ENCODE peak calls at places on chromosomes 7 and 10, in seven cellular contexts. H, K, V, I, Q, C and R are unnamed samples.

GRCh38 chr10:5585517-5586222 is 60.9 kb downstream of the CALML3 start:
- DNase-seq in Q (no peak), C (no peak), I (no peak), V (peak; percentile 47), H (no peak), K (peak; percentile 64), R (no peak)

GRCh38 chr7:92667816-92668540 is 77.8 kb upstream of the FAM133B start:
- DNase-seq in H (no peak), C (no peak), K (peak; percentile 30), V (no peak), Q (no peak), I (peak; percentile 83), R (no peak)

GRCh38 chr7:101094791-101095375 is 9.6 kb downstream of the TRIM56 start:
- DNase-seq in V (peak; percentile 62), H (no peak), C (peak; percentile 66), Q (no peak), I (peak; percentile 67), K (no peak), R (no peak)

GRCh38 chr7:148791506-148791905 is 92.6 kb downstream of the EZH2 start:
- DNase-seq in C (no peak), V (no peak), H (no peak), K (no peak), I (no peak), Q (no peak), R (no peak)

GRCh38 chr7:125025620-125026019 is 96.0 kb upstream of the POT1 start:
- DNase-seq in V (no peak), Q (no peak), C (no peak), K (no peak), I (no peak), H (no peak), R (no peak)

GRCh38 chr10:131834152-131834810 is 66.5 kb upstream of the PPP2R2D start:
- DNase-seq in V (no peak), I (no peak), Q (no peak), H (no peak), K (no peak), C (no peak), R (no peak)

GRCh38 chr7:30032310-30033125 is 4.3 kb downstream of the PLEKHA8 start:
- DNase-seq in Q (no peak), V (no peak), K (no peak), C (no peak), I (peak; percentile 82), H (no peak), R (no peak)

GRCh38 chr7:141295367-141295895 is 221.6 kb downstream of the TMEM178B start:
- DNase-seq in V (no peak), H (no peak), Q (no peak), K (no peak), C (no peak), I (no peak), R (no peak)

GRCh38 chr10:79274279-79275104 is 72.8 kb upstream of the PPIF start:
- DNase-seq in Q (peak; percentile 90), C (no peak), H (peak; percentile 71), I (no peak), K (peak; percentile 30), V (no peak), R (peak; percentile 66)

GRCh38 chr10:84140036-84140379 is 699 bp downstream of the GHITM start:
- DNase-seq in Q (peak; percentile 35), C (no peak), I (peak; percentile 31), H (no peak), V (no peak), K (no peak), R (peak; percentile 5)

GRCh38 chr7:94335586-94335985 is 59.1 kb upstream of the COL1A2 start:
- DNase-seq in V (no peak), Q (no peak), I (peak; percentile 37), K (peak; percentile 91), C (no peak), H (no peak), R (no peak)

GRCh38 chr7:149827089-149827981 is 10.8 kb upstream of the ZNF862 start:
- DNase-seq in C (no peak), Q (no peak), I (no peak), H (no peak), V (no peak), K (no peak), R (no peak)

GRCh38 chr10:62268027-62268398 is 631 bp downstream of the RTKN2 start:
- DNase-seq in Q (no peak), C (peak; percentile 47), I (no peak), H (no peak), V (no peak), K (no peak), R (no peak)

GRCh38 chr10:79001082-79001885 is 67.5 kb upstream of the ZMIZ1 start:
- DNase-seq in Q (no peak), V (peak; percentile 51), K (no peak), C (no peak), I (peak; percentile 50), H (no peak), R (no peak)

GRCh38 chr7:80918406-80918805 is 445 bp downstream of the SEMA3C start:
- DNase-seq in I (no peak), Q (no peak), H (no peak), K (no peak), C (peak; percentile 40), V (no peak), R (no peak)

GRCh38 chr10:3780766-3781457 is 4.1 kb downstream of the KLF6 start:
- DNase-seq in K (peak; percentile 51), V (no peak), I (peak; percentile 14), Q (no peak), C (no peak), H (no peak), R (no peak)

GRCh38 chr7:128381161-128381821 is 19.8 kb upstream of the PRRT4 start:
- DNase-seq in Q (no peak), V (no peak), K (peak; percentile 37), C (peak; percentile 69), I (no peak), H (no peak), R (no peak)

GRCh38 chr10:5963071-5963470 is 14.3 kb downstream of the IL15RA start:
- DNase-seq in I (no peak), V (no peak), C (no peak), Q (no peak), H (no peak), K (no peak), R (no peak)

GRCh38 chr7:99571768-99572167 is 13.3 kb downstream of the ZNF655 start:
- DNase-seq in H (no peak), V (no peak), K (no peak), C (no peak), I (no peak), Q (no peak), R (no peak)

GRCh38 chr10:63630928-63631685 is 109.9 kb downstream of the REEP3 start:
- DNase-seq in I (peak; percentile 90), V (no peak), K (no peak), C (no peak), Q (no peak), H (no peak), R (peak; percentile 73)

DNA sequence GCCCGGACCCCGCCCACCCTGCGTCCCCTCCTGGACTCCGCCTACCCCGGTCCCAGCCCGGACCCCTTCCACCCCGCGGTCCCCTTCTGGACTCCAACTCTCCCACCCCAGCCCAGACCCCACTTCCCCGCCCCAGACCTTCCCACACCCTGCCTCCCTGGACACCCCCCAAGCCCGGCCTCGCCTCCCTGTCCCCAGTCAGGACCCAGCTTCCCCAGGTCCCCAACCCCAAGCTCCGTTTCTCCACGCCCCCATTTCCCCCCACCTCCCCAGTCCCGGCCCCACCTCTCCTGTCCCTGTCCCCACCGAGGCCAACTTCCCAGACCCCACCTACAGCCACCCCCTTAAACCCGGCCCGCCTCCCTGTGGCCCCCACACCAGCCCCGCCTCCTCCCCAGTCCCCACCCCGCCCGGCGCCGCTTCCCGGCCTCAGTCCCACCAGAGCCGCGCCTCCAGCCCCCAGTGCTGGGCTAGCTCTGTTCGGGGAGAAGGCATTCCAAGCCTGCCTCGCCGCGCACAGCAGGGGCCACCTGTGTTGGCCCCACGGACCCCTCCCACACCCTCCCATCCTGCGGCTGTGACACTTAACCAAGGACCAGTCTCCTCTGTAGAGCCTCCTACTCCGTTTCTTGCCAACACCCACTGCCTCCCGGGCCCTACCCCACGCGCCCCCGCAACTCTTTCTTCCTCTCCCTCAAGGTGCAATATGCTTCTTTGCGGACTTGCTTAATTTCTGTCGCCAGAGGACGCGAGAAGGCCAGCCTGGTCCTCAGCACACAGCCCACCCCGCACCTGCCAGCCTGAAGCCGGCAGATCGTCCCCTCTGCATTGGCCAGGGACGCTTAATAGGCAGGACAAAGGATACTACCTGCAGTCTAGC is 736 bp upstream of the ITIH5 start:
- DNase-seq in K (no peak), H (peak; percentile 28), I (no peak), Q (no peak), V (no peak), C (no peak), R (no peak)
- H3K4me3 ChIP-seq in K (no peak overlapping the region), H (peak overlapping the region; percentile 31), I (no peak overlapping the region), Q (peak overlapping the region; percentile 45), V (no peak overlapping the region), C (no peak overlapping the region), R (peak overlapping the region; percentile 46)

DNA sequence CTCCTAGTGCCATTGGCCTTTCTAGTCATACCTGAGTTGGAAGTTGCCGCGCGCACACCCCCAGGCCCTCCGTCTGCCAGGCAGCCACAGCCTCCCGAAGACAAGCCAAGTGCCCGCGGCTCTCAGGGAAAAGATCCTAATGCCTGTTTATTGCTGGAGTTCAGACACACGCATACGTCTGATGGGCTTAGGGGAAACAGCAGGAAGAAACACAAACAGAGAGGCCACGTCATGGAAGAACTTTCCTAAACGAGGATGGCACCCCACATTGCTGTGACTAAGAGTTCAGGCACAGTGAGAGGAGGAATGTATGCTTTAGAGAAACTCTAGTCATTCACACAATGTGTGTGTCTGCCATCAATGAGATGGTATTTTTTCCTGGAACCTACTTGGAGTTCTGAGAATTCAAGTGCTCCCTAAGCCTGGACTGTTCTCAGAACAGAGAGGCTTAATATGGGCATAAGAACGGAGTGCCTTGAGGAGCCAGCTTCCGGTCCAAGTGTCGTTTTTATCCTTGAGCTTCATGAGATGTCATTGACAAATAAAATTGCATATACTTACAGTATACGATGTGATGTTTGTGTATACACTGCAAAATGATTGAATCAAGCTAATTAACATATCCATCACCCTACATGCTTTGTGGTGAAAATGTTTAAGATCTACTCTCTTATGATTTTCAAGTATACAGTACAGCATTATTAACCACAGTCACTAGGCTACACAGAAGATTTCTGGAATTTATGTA is 11.6 kb upstream of the RBP3 start:
- DNase-seq in V (peak; percentile 28), I (peak; percentile 82), H (no peak), Q (no peak), C (no peak), K (no peak), R (no peak)
- H3K4me3 ChIP-seq in V (no peak overlapping the region), I (no peak overlapping the region), H (no peak overlapping the region), Q (no peak overlapping the region), C (no peak overlapping the region), K (no peak overlapping the region), R (no peak overlapping the region)

GRCh38 chr7:38316733-38317360 is 43.4 kb upstream of the TARP start:
- DNase-seq in K (no peak), I (peak; percentile 27), C (no peak), H (no peak), V (peak; percentile 75), Q (no peak), R (no peak)
- H3K4me3 ChIP-seq in K (no peak overlapping the region), I (no peak overlapping the region), C (no peak overlapping the region), H (no peak overlapping the region), V (no peak overlapping the region), Q (no peak overlapping the region), R (no peak overlapping the region)

DNA sequence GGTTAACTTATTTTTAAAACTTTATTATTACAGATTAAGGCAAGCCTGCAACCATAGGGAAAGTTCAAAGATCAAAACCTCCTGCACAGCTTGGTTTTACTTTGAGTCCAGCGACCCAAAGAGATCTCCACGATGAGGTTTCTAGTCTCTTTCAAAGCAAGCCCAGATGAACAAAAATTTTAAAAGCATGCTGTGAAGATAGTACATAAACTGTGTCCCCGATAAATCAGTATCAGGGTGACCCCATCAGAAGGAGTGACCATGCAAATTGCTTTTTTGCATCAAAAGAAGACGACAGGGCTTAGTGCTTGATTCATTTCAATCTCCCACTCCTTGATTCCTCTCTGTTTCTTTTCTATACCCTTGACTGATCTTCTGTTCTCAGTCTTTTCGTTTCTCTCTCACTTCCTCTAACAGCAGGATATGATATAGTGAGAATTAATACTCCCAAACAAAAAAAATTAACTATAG is 16.0 kb upstream of the DNTT start:
- DNase-seq in I (no peak), H (no peak), C (no peak), V (no peak), K (no peak), Q (no peak), R (no peak)
- H3K4me3 ChIP-seq in I (no peak overlapping the region), H (no peak overlapping the region), C (no peak overlapping the region), V (no peak overlapping the region), K (no peak overlapping the region), Q (no peak overlapping the region), R (no peak overlapping the region)